ENCODE peak calls at places on chromosomes 1 and 21, in five cellular contexts. S, K, T, V and Z are unnamed samples.

GRCh38 chr1:232306269-232306911 is 323.5 kb downstream of the SIPA1L2 start:
- DNase-seq in S (no peak), T (no peak), K (no peak), V (no peak), Z (no peak)

GRCh38 chr1:59549903-59550302 is 253.0 kb downstream of the FGGY start:
- DNase-seq in T (no peak), V (no peak), K (no peak), S (peak; percentile 65), Z (no peak)

GRCh38 chr1:54406339-54407181 is at the start of gene SSBP3:
- DNase-seq in V (peak; percentile 91), K (peak; percentile 84), T (peak; percentile 98), S (peak; percentile 80), Z (peak; percentile 55)

GRCh38 chr1:183227963-183228649 is 42.0 kb downstream of the LAMC2 start:
- DNase-seq in T (no peak), K (no peak), S (no peak), V (peak; percentile 32), Z (no peak)

GRCh38 chr1:61266738-61267137 is 184.4 kb downstream of the NFIA start:
- DNase-seq in T (no peak), V (no peak), S (no peak), K (no peak), Z (no peak)

GRCh38 chr1:53644496-53644895 is 94.5 kb downstream of the GLIS1 start:
- DNase-seq in S (no peak), V (no peak), K (no peak), T (peak; percentile 24), Z (no peak)

GRCh38 chr21:38476385-38476784 is 21.9 kb downstream of the ERG start:
- DNase-seq in V (peak; percentile 11), S (no peak), T (no peak), K (no peak), Z (no peak)

GRCh38 chr21:46255758-46256337 is 27.3 kb upstream of the LSS start:
- DNase-seq in S (no peak), T (peak; percentile 49), V (no peak), K (no peak), Z (no peak)

GRCh38 chr1:66535149-66535548 is 1.2 kb downstream of the SGIP1 start:
- DNase-seq in S (no peak), T (no peak), V (no peak), K (no peak), Z (no peak)

GRCh38 chr1:59156526-59157196 is 140.2 kb upstream of the FGGY start:
- DNase-seq in V (no peak), S (no peak), K (peak; percentile 76), T (no peak), Z (no peak)